ENCODE peak calls at places on chromosomes 12 and 14, in eight cellular contexts. V is activated naive CD4-positive, alpha-beta T cell treated with anti-CD3 and anti-CD28 coated beads, Interleukin-2, amount 50 U/mL, for 16 hours; E is EL; H is CD4-positive, CD25-positive, alpha-beta regulatory T cell; G is lung; Q is cardiac muscle cell; W is stimulated activated CD4-positive, alpha-beta T cell treated with anti-CD3 and anti-CD28 coated beads, Interleukin-2, amount 100 ng/mL, for 24 hours; I is ELF-1. M is an unnamed sample.

GRCh38 chr12:46970636-46971035 is 108.8 kb upstream of the PCED1B start:
- DNase-seq in V (no peak), E (no peak), H (no peak), G (no peak), Q (no peak), W (no peak), I (no peak), M (no peak)

GRCh38 chr14:39396448-39396847 is 35.8 kb downstream of the FBXO33 start:
- DNase-seq in V (no peak), E (peak; percentile 10), H (no peak), G (no peak), Q (no peak), W (no peak), I (no peak), M (no peak)

GRCh38 chr14:63045612-63046320 is 508 bp upstream of the KCNH5 start:
- DNase-seq in V (no peak), E (peak; percentile 45), H (no peak), G (no peak), Q (peak; percentile 68), W (no peak), I (peak; percentile 86), M (no peak)

GRCh38 chr14:65169351-65169750 is 67.0 kb upstream of the MAX start:
- DNase-seq in V (no peak), E (peak; percentile 29), H (peak; percentile 35), G (no peak), Q (no peak), W (no peak), I (no peak), M (no peak)

GRCh38 chr14:64279719-64280668 is 14.2 kb downstream of the ESR2 start:
- DNase-seq in V (peak; percentile 15), E (no peak), H (peak; percentile 51), G (no peak), Q (no peak), W (no peak), I (no peak), M (no peak)

GRCh38 chr14:54487771-54488170 is 1.0 kb downstream of the GMFB start:
- DNase-seq in V (no peak), E (peak; percentile 66), H (no peak), G (no peak), Q (peak; percentile 12), W (no peak), I (no peak), M (no peak)

GRCh38 chr12:50314629-50315312 is 31.5 kb upstream of the LIMA1 start:
- DNase-seq in V (no peak), E (peak; percentile 71), H (peak; percentile 25), G (no peak), Q (peak; percentile 54), W (no peak), I (peak; percentile 55), M (no peak)

GRCh38 chr12:90203556-90203955 is 494.9 kb upstream of the ATP2B1 start:
- DNase-seq in V (no peak), E (no peak), H (no peak), G (no peak), Q (no peak), W (no peak), I (no peak), M (no peak)

GRCh38 chr12:121467638-121468403 is 67.9 kb downstream of the RNF34 start:
- DNase-seq in V (no peak), E (peak; percentile 21), H (peak; percentile 15), G (peak; percentile 41), Q (peak; percentile 67), W (no peak), I (peak; percentile 86), M (no peak)

GRCh38 chr12:6376079-6376941 is 947 bp upstream of the SCNN1A start:
- DNase-seq in V (no peak), E (peak; percentile 53), H (no peak), G (peak; percentile 91), Q (peak; percentile 53), W (no peak), I (peak; percentile 86), M (no peak)

GRCh38 chr14:63248211-63248610 is 44.0 kb downstream of the RHOJ start:
- DNase-seq in V (no peak), E (peak; percentile 53), H (no peak), G (no peak), Q (no peak), W (no peak), I (no peak), M (no peak)

GRCh38 chr12:88960213-88960878 is 380.1 kb upstream of the KITLG start:
- DNase-seq in V (no peak), E (peak; percentile 29), H (no peak), G (no peak), Q (peak; percentile 25), W (no peak), I (no peak), M (no peak)

GRCh38 chr12:127235771-127236170 is 1031.2 kb upstream of the TMEM132C start:
- DNase-seq in V (no peak), E (no peak), H (no peak), G (no peak), Q (no peak), W (no peak), I (no peak), M (no peak)

GRCh38 chr14:66643344-66643743 is 135.4 kb downstream of the GPHN start:
- DNase-seq in V (no peak), E (no peak), H (no peak), G (no peak), Q (no peak), W (no peak), I (no peak), M (no peak)

GRCh38 chr12:68971404-68971803 is 38.4 kb upstream of the CPM start:
- DNase-seq in V (no peak), E (peak; percentile 71), H (no peak), G (peak; percentile 31), Q (no peak), W (no peak), I (no peak), M (no peak)

GRCh38 chr14:72782182-72782508 is 111.8 kb downstream of the DPF3 start:
- DNase-seq in V (no peak), E (no peak), H (no peak), G (no peak), Q (no peak), W (no peak), I (no peak), M (no peak)

GRCh38 chr12:23140710-23141109 is 515.7 kb downstream of the ETNK1 start:
- DNase-seq in V (no peak), E (no peak), H (no peak), G (no peak), Q (no peak), W (no peak), I (no peak), M (no peak)

GRCh38 chr12:11695321-11695720 is 45.8 kb downstream of the ETV6 start:
- DNase-seq in V (no peak), E (peak; percentile 7), H (no peak), G (no peak), Q (no peak), W (no peak), I (no peak), M (no peak)

GRCh38 chr12:44002607-44003006 is 166.7 kb downstream of the TMEM117 start:
- DNase-seq in V (no peak), E (no peak), H (no peak), G (no peak), Q (no peak), W (no peak), I (no peak), M (no peak)

GRCh38 chr14:89188492-89188891 is 228.5 kb downstream of the FOXN3 start:
- DNase-seq in V (no peak), E (no peak), H (no peak), G (no peak), Q (no peak), W (no peak), I (no peak), M (no peak)

GRCh38 chr12:51460519-51460918 is 35.9 kb downstream of the SLC4A8 start:
- DNase-seq in V (no peak), E (no peak), H (no peak), G (no peak), Q (no peak), W (no peak), I (no peak), M (no peak)

GRCh38 chr12:82682326-82682725 is 4.4 kb upstream of the TMTC2 start:
- DNase-seq in V (no peak), E (no peak), H (no peak), G (no peak), Q (no peak), W (no peak), I (no peak), M (no peak)

GRCh38 chr14:68104518-68104917 is 284.9 kb downstream of the RAD51B start:
- DNase-seq in V (no peak), E (peak; percentile 81), H (no peak), G (no peak), Q (peak; percentile 89), W (no peak), I (no peak), M (no peak)

GRCh38 chr14:34199585-34199984 is 248.7 kb upstream of the EGLN3 start:
- DNase-seq in V (no peak), E (peak; percentile 62), H (no peak), G (no peak), Q (no peak), W (peak; percentile 37), I (no peak), M (no peak)

GRCh38 chr12:32588604-32589003 is 90.5 kb upstream of the DNM1L start:
- DNase-seq in V (no peak), E (no peak), H (no peak), G (no peak), Q (no peak), W (no peak), I (no peak), M (no peak)

GRCh38 chr12:9880532-9880931 is 757 bp upstream of the KLRF2 start:
- DNase-seq in V (no peak), E (no peak), H (no peak), G (no peak), Q (no peak), W (no peak), I (no peak), M (no peak)

GRCh38 chr12:123010110-123010509 is 29.6 kb downstream of the ARL6IP4 start:
- DNase-seq in V (no peak), E (no peak), H (no peak), G (no peak), Q (no peak), W (no peak), I (no peak), M (no peak)

GRCh38 chr12:63301311-63301710 is 150.3 kb upstream of the AVPR1A start:
- DNase-seq in V (no peak), E (no peak), H (no peak), G (no peak), Q (no peak), W (no peak), I (no peak), M (no peak)

M was measured in naive thymus-derived CD4-positive, alpha-beta T cell.